ENCODE peak calls at places on chromosomes 5 and 9, in nine cellular contexts. Q, N, V, D, T, M, E, X and A are unnamed samples.

GRCh38 chr5:7415123-7415522 is 19.2 kb downstream of the ADCY2 start:
- DNase-seq in E (no peak), V (no peak), T (no peak), X (no peak), Q (no peak), D (no peak), N (no peak), M (no peak), A (no peak)

GRCh38 chr5:151758141-151758429 is 346 bp downstream of the ATOX1 start:
- DNase-seq in T (no peak), X (no peak), D (peak; percentile 71), N (no peak), Q (no peak), V (no peak), E (peak; percentile 87), M (peak; percentile 29), A (no peak)

GRCh38 chr9:89274838-89275237 is 36.2 kb upstream of the CKS2 start:
- DNase-seq in T (no peak), V (no peak), N (no peak), X (no peak), D (no peak), M (no peak), E (no peak), Q (no peak), A (no peak)

GRCh38 chr5:6475626-6476312 is 27.1 kb downstream of the UBE2QL1 start:
- DNase-seq in V (no peak), M (no peak), D (no peak), X (no peak), T (peak; percentile 84), E (no peak), Q (peak; percentile 46), N (no peak), A (no peak)

GRCh38 chr9:694499-695154 is 146.9 kb upstream of the DMRT1 start:
- DNase-seq in X (no peak), N (no peak), Q (no peak), E (no peak), T (no peak), V (peak; percentile 97), D (no peak), M (no peak), A (no peak)

GRCh38 chr5:37662362-37662761 is 177.5 kb downstream of the GDNF start:
- DNase-seq in N (no peak), E (no peak), D (no peak), M (no peak), Q (no peak), T (no peak), X (no peak), V (no peak), A (no peak)

GRCh38 chr5:160183075-160183474 is 46.2 kb upstream of the FABP6 start:
- DNase-seq in Q (no peak), D (no peak), T (no peak), X (no peak), N (no peak), E (no peak), V (no peak), M (no peak), A (no peak)

GRCh38 chr9:94870793-94871558 is 144.5 kb downstream of the AOPEP start:
- DNase-seq in D (no peak), T (peak; percentile 26), E (no peak), Q (no peak), M (no peak), V (no peak), N (no peak), X (no peak), A (no peak)

GRCh38 chr5:127885176-127885575 is 182.0 kb downstream of the CCDC192 start:
- DNase-seq in T (no peak), E (no peak), V (peak; percentile 25), D (no peak), Q (no peak), N (no peak), X (no peak), M (peak; percentile 49), A (no peak)

GRCh38 chr9:35470894-35471293 is 19.0 kb upstream of the RUSC2 start:
- DNase-seq in V (no peak), N (no peak), X (no peak), D (no peak), E (no peak), Q (no peak), M (no peak), T (no peak), A (no peak)

GRCh38 chr9:88706193-88707112 is 171.5 kb downstream of the NXNL2 start:
- DNase-seq in N (no peak), M (no peak), D (no peak), Q (no peak), E (no peak), T (no peak), X (peak; percentile 99), V (no peak), A (peak; percentile 74)

GRCh38 chr5:142529626-142530278 is 156.1 kb downstream of the FGF1 start:
- DNase-seq in T (no peak), M (no peak), X (peak; percentile 59), Q (no peak), E (no peak), N (peak; percentile 90), V (peak; percentile 72), D (no peak), A (no peak)

GRCh38 chr9:77673912-77674791 is 26.0 kb upstream of the GNA14 start:
- DNase-seq in N (no peak), M (no peak), E (no peak), Q (no peak), T (peak; percentile 42), D (no peak), V (no peak), X (peak; percentile 16), A (no peak)

GRCh38 chr5:98772415-98773213 is 849 bp upstream of the RGMB start:
- DNase-seq in M (peak; percentile 86), T (no peak), Q (no peak), D (peak; percentile 90), E (peak; percentile 90), N (peak; percentile 80), X (peak; percentile 62), V (peak; percentile 22), A (peak; percentile 83)

GRCh38 chr5:5638193-5638592 is 215.7 kb downstream of the ICE1 start:
- DNase-seq in Q (no peak), D (no peak), T (no peak), M (no peak), X (no peak), E (no peak), N (no peak), V (no peak), A (no peak)

GRCh38 chr9:125409217-125409636 is 147.6 kb downstream of the GAPVD1 start:
- DNase-seq in V (no peak), D (peak; percentile 61), Q (no peak), N (peak; percentile 86), T (peak; percentile 56), M (no peak), E (peak; percentile 72), X (no peak), A (peak; percentile 75)

GRCh38 chr9:3825724-3826123 is 299.9 kb upstream of the RFX3 start:
- DNase-seq in D (no peak), N (no peak), T (no peak), M (no peak), E (no peak), X (no peak), V (no peak), Q (no peak), A (no peak)

GRCh38 chr9:107246259-107247254 is 36.5 kb upstream of the RAD23B start:
- DNase-seq in M (no peak), X (no peak), N (no peak), Q (no peak), T (peak; percentile 70), D (no peak), V (no peak), E (no peak), A (no peak)

GRCh38 chr5:37717613-37718431 is 122.0 kb downstream of the GDNF start:
- DNase-seq in N (no peak), M (peak; percentile 80), T (no peak), D (peak; percentile 66), E (no peak), X (peak; percentile 95), V (peak; percentile 96), Q (no peak), A (peak; percentile 77)

DNA sequence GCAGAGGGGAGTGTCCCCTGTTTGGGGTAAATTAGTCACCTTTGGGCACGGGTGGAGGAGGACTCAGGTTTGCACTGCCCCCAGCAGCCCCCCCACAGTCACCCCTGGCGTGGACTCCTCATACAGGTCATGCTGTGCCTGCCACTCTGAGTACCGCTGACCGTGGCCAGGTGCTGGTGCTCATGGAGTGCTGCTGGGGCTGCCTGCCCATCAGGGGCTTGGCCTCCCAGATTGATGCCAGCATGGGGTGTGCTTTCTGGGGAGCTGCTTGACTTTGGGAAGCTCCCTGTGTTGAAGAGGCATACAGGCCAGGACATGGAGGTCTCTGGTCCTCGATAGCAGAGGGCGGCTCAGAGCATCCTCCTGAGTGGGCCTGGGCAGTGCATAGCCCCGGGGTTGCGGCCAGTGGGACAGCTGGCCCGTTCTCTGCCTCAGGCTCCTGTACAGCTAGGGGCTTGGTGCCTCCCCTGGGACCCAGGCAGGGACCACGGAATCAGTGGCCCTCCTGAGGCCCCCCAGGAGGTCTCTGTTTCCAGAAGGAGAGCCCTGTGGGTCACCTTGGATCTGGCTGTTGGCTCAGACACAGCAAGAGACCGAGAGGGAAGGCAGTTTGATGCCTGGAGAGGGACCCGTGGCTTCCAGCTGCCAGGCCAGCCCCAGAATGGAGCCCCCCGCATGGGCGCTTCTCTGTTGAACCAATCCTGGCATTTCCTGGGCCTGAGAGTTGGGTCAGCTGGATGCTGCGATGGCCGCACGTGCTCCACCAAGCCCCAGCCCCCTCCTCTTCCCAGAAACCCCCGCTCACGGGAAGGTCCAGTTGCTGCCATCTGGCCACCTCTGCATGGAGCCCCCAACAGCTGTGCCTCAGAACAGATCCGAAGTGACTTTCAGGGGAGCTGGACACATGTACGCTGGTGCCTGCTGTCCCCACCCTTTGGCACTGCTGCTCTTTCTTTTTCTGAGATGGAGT is 6.1 kb upstream of the AJM1 start:
- DNase-seq in D (no peak), N (no peak), E (peak; percentile 57), X (no peak), T (no peak), V (no peak), M (no peak), Q (no peak), A (peak; percentile 37)
- TF ChIP-seq POLR2A in D (no peak), N (no peak), E (no peak), X (no peak), T (no peak), V (no peak), M (no peak), Q (no peak), A (no peak)

GRCh38 chr5:139675213-139675612 is 27.1 kb downstream of the CXXC5 start:
- DNase-seq in D (no peak), V (no peak), Q (no peak), E (no peak), M (no peak), X (no peak), T (no peak), N (no peak), A (no peak)
- H3K4me1 ChIP-seq in D (peaks cover 74% of the 10 kb centered on the region), V (peaks cover 14% of the 10 kb centered on the region), Q (peaks cover 68% of the 10 kb centered on the region), E (peaks cover 42% of the 10 kb centered on the region), M (peaks cover 10% of the 10 kb centered on the region), X (peaks cover 47% of the 10 kb centered on the region), T (peaks cover 6% of the 10 kb centered on the region), N (peaks cover 28% of the 10 kb centered on the region), A (peaks cover 24% of the 10 kb centered on the region)

GRCh38 chr5:135718151-135718550 is 116.3 kb upstream of the SLC25A48 start:
- DNase-seq in M (no peak), N (peak; percentile 8), V (no peak), E (no peak), X (no peak), D (no peak), Q (no peak), T (no peak), A (no peak)
- TF ChIP-seq POLR2AphosphoS5 in M (no peak), N (no peak), V (no peak), E (no peak), X (no peak), D (no peak), Q (no peak), T (no peak), A (no peak)

GRCh38 chr5:124746916-124747769 is 704 bp upstream of the ZNF608 start:
- DNase-seq in V (peak; percentile 95), D (peak; percentile 90), X (peak; percentile 57), N (peak; percentile 80), Q (no peak), T (peak; percentile 71), E (peak; percentile 86), M (peak; percentile 83), A (no peak)
- TF ChIP-seq POLR2A in V (no peak), D (no peak), X (no peak), N (peak; percentile 37), Q (no peak), T (no peak), E (no peak), M (peak; percentile 28), A (no peak)